ENCODE peak calls at places on chromosome 20, in four cellular contexts. K, N, R and Q are unnamed samples.

GRCh38 chr20:1324598-1325172 is 4.3 kb downstream of the SDCBP2 start:
- DNase-seq in N (peak; percentile 92), R (no peak), K (no peak), Q (no peak)

GRCh38 chr20:37359836-37360235 is 13.9 kb downstream of the SRC start:
- DNase-seq in R (no peak), K (no peak), N (no peak), Q (no peak)

GRCh38 chr20:56422131-56422823 is 10.2 kb downstream of the CASS4 start:
- DNase-seq in N (peak; percentile 86), R (peak; percentile 38), K (no peak), Q (no peak)

GRCh38 chr20:20371133-20371532 is 3.2 kb downstream of the INSM1 start:
- DNase-seq in K (no peak), N (no peak), R (no peak), Q (no peak)

GRCh38 chr20:21336455-21337151 is 33.5 kb downstream of the XRN2 start:
- DNase-seq in R (no peak), N (no peak), K (no peak), Q (no peak)

GRCh38 chr20:19275630-19276071 is 63.2 kb downstream of the SLC24A3 start:
- DNase-seq in K (no peak), R (no peak), N (peak; percentile 13), Q (no peak)

GRCh38 chr20:40863337-40863919 is 165.2 kb upstream of the TOP1 start:
- DNase-seq in K (no peak), R (no peak), N (no peak), Q (no peak)

GRCh38 chr20:479487-479886 is 17.2 kb upstream of the TBC1D20 start:
- DNase-seq in K (no peak), N (no peak), R (no peak), Q (no peak)

GRCh38 chr20:44187054-44187762 is at the start of gene JPH2:
- DNase-seq in K (peak; percentile 64), R (no peak), N (peak; percentile 89), Q (no peak)

GRCh38 chr20:43572891-43573290 is 14.1 kb downstream of the SGK2 start:
- DNase-seq in R (no peak), K (no peak), N (no peak), Q (no peak)

GRCh38 chr20:33656010-33656782 is 5.9 kb upstream of the C20orf144 start:
- DNase-seq in R (no peak), N (no peak), K (peak; percentile 23), Q (no peak)

GRCh38 chr20:33386673-33387072 is 14.6 kb downstream of the CDK5RAP1 start:
- DNase-seq in N (no peak), R (no peak), K (no peak), Q (no peak)

GRCh38 chr20:44730441-44730840 is 15.2 kb upstream of the KCNK15 start:
- DNase-seq in R (peak; percentile 70), K (no peak), N (peak; percentile 94), Q (no peak)

GRCh38 chr20:32999603-33000250 is 4.5 kb downstream of the SUN5 start:
- DNase-seq in R (no peak), K (no peak), N (peak; percentile 8), Q (no peak)

GRCh38 chr20:8749101-8749500 is 319.8 kb upstream of the PLCB4 start:
- DNase-seq in K (no peak), R (no peak), N (peak; percentile 26), Q (no peak)

GRCh38 chr20:10369723-10370090 is 64.3 kb downstream of the MKKS start:
- DNase-seq in K (no peak), R (no peak), N (no peak), Q (no peak)

GRCh38 chr20:43262341-43262740 is 72.6 kb upstream of the PTPRT start:
- DNase-seq in N (no peak), K (no peak), R (no peak), Q (no peak)

GRCh38 chr20:38730989-38731737 is 6.9 kb downstream of the SLC32A1 start:
- DNase-seq in R (peak; percentile 73), K (peak; percentile 90), N (peak; percentile 55), Q (peak; percentile 77)

GRCh38 chr20:18018100-18018499 is 39.6 kb downstream of the OVOL2 start:
- DNase-seq in N (no peak), R (no peak), K (no peak), Q (no peak)

GRCh38 chr20:17439897-17440296 is 91.3 kb downstream of the BFSP1 start:
- DNase-seq in N (no peak), K (no peak), R (no peak), Q (no peak)

GRCh38 chr20:21520702-21521595 is 7.1 kb upstream of the NKX2-2 start:
- DNase-seq in K (peak; percentile 10), N (peak; percentile 61), R (no peak), Q (no peak)

GRCh38 chr20:10453241-10453640 is 18.1 kb downstream of the SLX4IP start:
- DNase-seq in R (no peak), N (no peak), K (no peak), Q (peak; percentile 78)

GRCh38 chr20:5688431-5688972 is 61.7 kb upstream of the SHLD1 start:
- DNase-seq in K (no peak), R (no peak), N (no peak), Q (no peak)

GRCh38 chr20:10185741-10186558 is 32.7 kb upstream of the SNAP25 start:
- DNase-seq in K (no peak), R (no peak), N (no peak), Q (no peak)

GRCh38 chr20:16476032-16476431 is 97.2 kb downstream of the KIF16B start:
- DNase-seq in K (peak; percentile 45), R (peak; percentile 24), N (peak; percentile 60), Q (peak; percentile 44)

DNA sequence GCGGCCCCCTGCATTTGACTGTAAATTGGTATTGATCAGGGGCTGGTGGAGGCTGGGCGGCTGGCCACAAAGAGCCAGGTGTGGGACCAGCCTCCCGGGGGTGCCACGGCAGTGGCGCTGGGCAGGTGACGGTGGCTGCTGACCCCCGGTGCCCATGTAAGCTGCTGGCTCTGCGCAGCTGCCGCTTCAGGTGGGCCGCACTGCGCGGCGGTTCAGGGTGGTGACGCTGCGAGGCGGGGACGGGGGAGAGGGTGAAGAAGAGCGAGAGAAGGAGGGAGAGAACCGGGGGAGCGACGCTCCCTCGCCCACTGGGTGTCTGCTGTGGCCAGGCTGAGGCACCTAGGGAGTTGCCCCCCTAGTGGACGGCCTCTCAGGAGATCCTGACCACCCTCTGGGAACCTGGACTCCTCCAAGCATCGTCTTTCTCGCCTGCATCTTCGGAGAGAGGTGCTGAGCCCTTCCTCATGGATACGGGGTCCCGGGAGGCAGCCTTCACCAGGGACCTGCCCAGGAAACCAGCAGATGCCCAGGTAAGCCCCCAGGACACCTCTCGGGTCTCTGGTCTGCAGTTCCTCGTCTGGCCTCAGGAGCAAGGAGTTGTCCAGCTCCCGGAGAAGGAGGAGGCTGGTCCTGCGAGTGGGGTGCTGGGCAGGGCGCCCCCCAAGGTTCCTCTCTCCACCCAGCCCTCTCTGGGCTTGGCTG is 77.5 kb upstream of the GATA5 start:
- DNase-seq in R (no peak), N (no peak), K (no peak), Q (no peak)
- TF ChIP-seq EZH2phosphoT487 in R (no peak), N (no peak), K (no peak), Q (no peak)

GRCh38 chr20:49540696-49541435 is 27.1 kb downstream of the PTGIS start:
- DNase-seq in K (no peak), R (no peak), N (no peak), Q (no peak)

GRCh38 chr20:49540232-49540620 is 27.7 kb downstream of the PTGIS start:
- DNase-seq in R (no peak), K (no peak), N (no peak), Q (no peak)

GRCh38 chr20:49541733-49542513 is 26.0 kb downstream of the PTGIS start:
- DNase-seq in K (peak; percentile 78), R (peak; percentile 67), N (peak; percentile 84), Q (peak; percentile 78)

GRCh38 chr20:49539481-49540231 is 28.3 kb downstream of the PTGIS start:
- DNase-seq in R (no peak), K (no peak), N (no peak), Q (no peak)

GRCh38 chr20:49538950-49539349 is 29.0 kb downstream of the PTGIS start:
- DNase-seq in N (no peak), K (no peak), R (no peak), Q (no peak)
- H3K79me2 ChIP-seq in N (no peaks in the 10 kb centered on the region), K (no peaks in the 10 kb centered on the region), R (no peaks in the 10 kb centered on the region), Q (no peaks in the 10 kb centered on the region)

DNA sequence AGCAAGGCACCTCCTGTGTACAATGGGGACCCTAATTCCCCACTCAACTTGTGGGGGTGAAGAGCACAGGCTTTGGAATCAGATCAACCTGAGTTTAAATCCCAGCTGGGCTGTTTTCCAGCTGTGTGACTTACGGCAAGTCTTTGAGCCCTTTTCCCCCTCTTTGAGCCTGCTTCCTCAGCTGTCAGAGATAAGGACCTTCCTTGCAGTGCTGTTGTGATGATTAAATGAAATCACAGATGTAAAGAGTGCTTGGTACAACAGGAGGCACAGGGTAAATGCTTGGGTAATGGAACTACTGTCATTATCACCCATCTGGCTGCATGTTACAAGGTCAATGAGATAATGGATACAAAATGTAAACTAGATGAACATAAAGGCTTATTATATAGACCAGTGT is 3.2 kb downstream of the SNX21 start:
- DNase-seq in N (peak; percentile 40), K (peak; percentile 75), R (no peak), Q (no peak)
- H3K9ac ChIP-seq in N (peak overlapping the region; percentile 95), K (no peak overlapping the region), R (no peak overlapping the region), Q (no peak overlapping the region)

GRCh38 chr20:57432480-57432873 is 41.3 kb downstream of the RBM38 start:
- DNase-seq in R (no peak), N (no peak), K (no peak), Q (no peak)

GRCh38 chr20:57434390-57434700 is 43.1 kb downstream of the RBM38 start:
- DNase-seq in R (no peak), K (no peak), N (no peak), Q (no peak)

GRCh38 chr20:57431539-57431835 is 40.3 kb downstream of the RBM38 start:
- DNase-seq in N (no peak), K (no peak), R (no peak), Q (no peak)

GRCh38 chr20:57433658-57434389 is 42.6 kb downstream of the RBM38 start:
- DNase-seq in N (no peak), K (no peak), R (no peak), Q (no peak)

GRCh38 chr20:57432874-57433491 is 41.8 kb downstream of the RBM38 start:
- DNase-seq in N (peak; percentile 46), R (no peak), K (no peak), Q (peak; percentile 92)
- TF ChIP-seq EZH2phosphoT487 in N (no peak), R (no peak), K (no peak), Q (no peak)

GRCh38 chr20:47544240-47544639 is 42.6 kb downstream of the NCOA3 start:
- DNase-seq in N (peak; percentile 75), R (no peak), K (no peak), Q (no peak)
- H3K79me2 ChIP-seq in N (peaks cover 90% of the 10 kb centered on the region), R (peaks cover 54% of the 10 kb centered on the region), K (peaks cover 71% of the 10 kb centered on the region), Q (peaks cover 94% of the 10 kb centered on the region)

GRCh38 chr20:3691897-3692296 is 10.1 kb upstream of the ADAM33 start:
- DNase-seq in R (no peak), K (no peak), N (no peak), Q (no peak)
- H3K9ac ChIP-seq in R (no peak overlapping the region), K (no peak overlapping the region), N (no peak overlapping the region), Q (no peak overlapping the region)